ENCODE peak calls at places on chromosomes 11 and 22, in eight cellular contexts. V is WTC11; T is pulmonary artery endothelial cell; F is sciatic nerve; C is body of pancreas; J is MV-4-11; M is activated CD8-positive, alpha-beta T cell treated with anti-CD3 and anti-CD28 coated beads, Interleukin-2, amount 10 ng/mL, durations not matched to agents 7 days and 5 days; Y is astrocyte of the cerebellum. H is an unnamed sample.

GRCh38 chr11:65892661-65893317 is 2.3 kb downstream of the CCDC85B start:
- DNase-seq in V (no peak), T (no peak), F (no peak), C (no peak), J (no peak), M (no peak), Y (no peak), H (no peak)

GRCh38 chr22:45064313-45065268 is 54.8 kb upstream of the PHF21B start:
- DNase-seq in V (no peak), T (no peak), F (no peak), C (no peak), J (peak), M (peak), Y (peak), H (peak)

GRCh38 chr11:33988586-33989370 is 62.8 kb upstream of the CAPRIN1 start:
- DNase-seq in V (no peak), T (no peak), F (no peak), C (no peak), J (no peak), M (no peak), Y (no peak), H (no peak)

GRCh38 chr11:134757633-134758032 is 345.6 kb upstream of the B3GAT1 start:
- DNase-seq in V (no peak), T (no peak), F (no peak), C (no peak), J (no peak), M (no peak), Y (no peak), H (no peak)

GRCh38 chr11:65043881-65044501 is 3.0 kb downstream of the SAC3D1 start:
- DNase-seq in V (no peak), T (no peak), F (no peak), C (no peak), J (peak), M (no peak), Y (no peak), H (no peak)

GRCh38 chr11:76626921-76627391 is 43.6 kb downstream of the LRRC32 start:
- DNase-seq in V (no peak), T (no peak), F (no peak), C (no peak), J (peak), M (peak), Y (peak), H (no peak)

GRCh38 chr11:94310191-94310875 is 6.0 kb downstream of the IZUMO1R start:
- DNase-seq in V (no peak), T (no peak), F (no peak), C (no peak), J (no peak), M (no peak), Y (no peak), H (no peak)

GRCh38 chr11:59182457-59183151 is 10.7 kb downstream of the DTX4 start:
- DNase-seq in V (peak), T (no peak), F (no peak), C (peak), J (no peak), M (no peak), Y (no peak), H (no peak)

GRCh38 chr22:17264321-17265052 is 45.3 kb upstream of the ADA2 start:
- DNase-seq in V (peak), T (no peak), F (no peak), C (no peak), J (no peak), M (no peak), Y (peak), H (no peak)

GRCh38 chr11:46198873-46199250 is 77.6 kb upstream of the PHF21A start:
- DNase-seq in V (no peak), T (no peak), F (no peak), C (no peak), J (no peak), M (no peak), Y (no peak), H (no peak)

GRCh38 chr11:68090706-68091105 is 30.5 kb downstream of the CHKA start:
- DNase-seq in V (no peak), T (no peak), F (no peak), C (peak), J (peak), M (peak), Y (no peak), H (no peak)

GRCh38 chr11:69333906-69334305 is 40.0 kb downstream of the MYEOV start:
- DNase-seq in V (no peak), T (no peak), F (peak), C (no peak), J (no peak), M (no peak), Y (no peak), H (no peak)

GRCh38 chr11:87284306-87284705 is 246.6 kb downstream of the TMEM135 start:
- DNase-seq in V (no peak), T (no peak), F (no peak), C (no peak), J (no peak), M (no peak), Y (no peak), H (no peak)

GRCh38 chr11:61149624-61150615 is 11.3 kb downstream of the VPS37C start:
- DNase-seq in V (no peak), T (no peak), F (no peak), C (no peak), J (no peak), M (no peak), Y (no peak), H (no peak)

GRCh38 chr22:35708453-35708852 is 9.2 kb upstream of the APOL5 start:
- DNase-seq in V (no peak), T (no peak), F (no peak), C (no peak), J (no peak), M (no peak), Y (no peak), H (no peak)

GRCh38 chr11:105447936-105448702 is 161.8 kb upstream of the GRIA4 start:
- DNase-seq in V (no peak), T (no peak), F (no peak), C (no peak), J (no peak), M (no peak), Y (no peak), H (no peak)

GRCh38 chr11:74925281-74925680 is 23.6 kb downstream of the XRRA1 start:
- DNase-seq in V (no peak), T (no peak), F (no peak), C (no peak), J (no peak), M (no peak), Y (no peak), H (no peak)

GRCh38 chr11:15146271-15147003 is 31.7 kb downstream of the INSC start:
- DNase-seq in V (no peak), T (no peak), F (no peak), C (no peak), J (no peak), M (no peak), Y (no peak), H (peak)

H was measured in non-pigmented ciliary epithelial cell.